ENCODE peak calls at places on chromosomes 16 and 17, in four cellular contexts. One of them, this sample, is unnamed.

GRCh38 chr16:14378684-14379467 is 251.2 kb downstream of the PARN start:
- DNase-seq in HEK293T: no peak
- DNase-seq in HS-5: peak
- DNase-seq in NCI-H2081: no peak
- DNase-seq in this sample: no peak

GRCh38 chr17:5509482-5509881 is 23.1 kb downstream of the MIS12 start:
- DNase-seq in HEK293T: no peak
- DNase-seq in NCI-H2081: no peak
- DNase-seq in HS-5: no peak
- DNase-seq in this sample: no peak

GRCh38 chr16:5059386-5060072 is 6.2 kb downstream of the C16orf89 start:
- DNase-seq in HEK293T: no peak
- DNase-seq in NCI-H2081: no peak
- DNase-seq in HS-5: no peak
- DNase-seq in this sample: no peak

GRCh38 chr16:64089697-64090096 is 1032.2 kb downstream of the CDH11 start:
- DNase-seq in HS-5: peak
- DNase-seq in NCI-H2081: peak
- DNase-seq in HEK293T: no peak
- DNase-seq in this sample: no peak

GRCh38 chr17:75535119-75535537 is 9.6 kb downstream of the LLGL2 start:
- DNase-seq in HEK293T: no peak
- DNase-seq in NCI-H2081: no peak
- DNase-seq in HS-5: no peak
- DNase-seq in this sample: no peak

GRCh38 chr17:39939588-39940419 is 12.3 kb downstream of the LRRC3C start:
- DNase-seq in NCI-H2081: peak
- DNase-seq in HS-5: peak
- DNase-seq in HEK293T: peak
- DNase-seq in this sample: no peak

GRCh38 chr17:78526231-78527025 is 50.8 kb downstream of the DNAH17 start:
- DNase-seq in HS-5: no peak
- DNase-seq in HEK293T: no peak
- DNase-seq in NCI-H2081: peak
- DNase-seq in this sample: no peak

GRCh38 chr17:21252875-21253645 is at the start of gene NATD1:
- DNase-seq in NCI-H2081: peak
- DNase-seq in HEK293T: peak
- DNase-seq in HS-5: no peak
- DNase-seq in this sample: peak

GRCh38 chr16:65767125-65767524 is 599.4 kb upstream of the CDH5 start:
- DNase-seq in HS-5: no peak
- DNase-seq in NCI-H2081: no peak
- DNase-seq in HEK293T: no peak
- DNase-seq in this sample: no peak

GRCh38 chr16:10926094-10926493 is 16.2 kb downstream of the DEXI start:
- DNase-seq in HS-5: no peak
- DNase-seq in HEK293T: no peak
- DNase-seq in NCI-H2081: no peak
- DNase-seq in this sample: no peak

GRCh38 chr16:68951991-68952877 is 108.9 kb downstream of the TANGO6 start:
- DNase-seq in NCI-H2081: no peak
- DNase-seq in HS-5: peak
- DNase-seq in HEK293T: no peak
- DNase-seq in this sample: no peak

GRCh38 chr17:2170023-2170422 is 115.1 kb downstream of the HIC1 start:
- DNase-seq in NCI-H2081: no peak
- DNase-seq in HEK293T: peak
- DNase-seq in HS-5: no peak
- DNase-seq in this sample: peak

GRCh38 chr17:75557075-75557851 is 30.3 kb upstream of the MYO15B start:
- DNase-seq in HS-5: no peak
- DNase-seq in NCI-H2081: peak
- DNase-seq in HEK293T: no peak
- DNase-seq in this sample: no peak

GRCh38 chr17:66169839-66170238 is 22.1 kb downstream of the CEP112 start:
- DNase-seq in HEK293T: no peak
- DNase-seq in NCI-H2081: no peak
- DNase-seq in HS-5: no peak
- DNase-seq in this sample: no peak

GRCh38 chr17:41617698-41618097 is 5.1 kb upstream of the KRT16 start:
- DNase-seq in HS-5: no peak
- DNase-seq in NCI-H2081: no peak
- DNase-seq in HEK293T: no peak
- DNase-seq in this sample: no peak

GRCh38 chr16:84042879-84043485 is 387 bp upstream of the SLC38A8 start:
- DNase-seq in NCI-H2081: peak
- DNase-seq in HS-5: no peak
- DNase-seq in HEK293T: no peak
- DNase-seq in this sample: no peak

GRCh38 chr17:77933777-77934398 is 24.6 kb upstream of the TNRC6C start:
- DNase-seq in NCI-H2081: no peak
- DNase-seq in HEK293T: no peak
- DNase-seq in HS-5: no peak
- DNase-seq in this sample: no peak

GRCh38 chr16:11740567-11740966 is 2.1 kb downstream of the TXNDC11 start:
- DNase-seq in NCI-H2081: no peak
- DNase-seq in HS-5: no peak
- DNase-seq in HEK293T: no peak
- DNase-seq in this sample: no peak

GRCh38 chr17:82640046-82640445 is 8.2 kb downstream of the WDR45B start:
- DNase-seq in NCI-H2081: no peak
- DNase-seq in HEK293T: no peak
- DNase-seq in HS-5: no peak
- DNase-seq in this sample: no peak

GRCh38 chr16:30660424-30661251 is 2.4 kb downstream of the FBRS start:
- DNase-seq in HEK293T: no peak
- DNase-seq in HS-5: no peak
- DNase-seq in NCI-H2081: no peak
- DNase-seq in this sample: no peak